ENCODE peak calls at places on chromosome 14, in ten cellular contexts. J is DND-41, Q is activated B cell treated with CpG ODN at 0.5 μM for 24 hours, E is endothelial cell, N is fibroblast of the aortic adventitia, K is body of pancreas, U is progenitor cell of endocrine pancreas, L is Panc1, R is bronchial epithelial cell, B is RWPE1. G is an unnamed sample.

GRCh38 chr14:24887623-24888304 is 162.2 kb downstream of the STXBP6 start:
- DNase-seq in Q (no peak), B (no peak), J (no peak), K (no peak), L (no peak), R (no peak), U (no peak), E (no peak), N (no peak), G (no peak)

GRCh38 chr14:104358528-104359300 is 220.3 kb downstream of the KIF26A start:
- DNase-seq in R (no peak), J (no peak), B (no peak), N (no peak), L (no peak), Q (no peak), K (no peak), U (no peak), E (no peak), G (no peak)

GRCh38 chr14:34113051-34113511 is 162.2 kb upstream of the EGLN3 start:
- DNase-seq in K (no peak), E (no peak), L (no peak), U (no peak), B (peak), N (peak), J (no peak), Q (no peak), R (peak), G (peak)

GRCh38 chr14:33842299-33842698 is 108.6 kb downstream of the EGLN3 start:
- DNase-seq in L (no peak), U (no peak), R (peak), E (no peak), N (no peak), J (no peak), K (no peak), Q (no peak), B (peak), G (peak)

GRCh38 chr14:68621400-68622365 is 171.2 kb downstream of the ZFP36L1 start:
- DNase-seq in N (peak), K (no peak), E (no peak), J (no peak), Q (no peak), U (no peak), L (no peak), R (no peak), B (no peak), G (no peak)

GRCh38 chr14:35400707-35401421 is 3.7 kb downstream of the NFKBIA start:
- DNase-seq in Q (no peak), R (peak), E (no peak), N (peak), U (no peak), K (no peak), B (no peak), L (no peak), J (no peak), G (peak)

GRCh38 chr14:64233791-64234190 is 60.4 kb downstream of the ESR2 start:
- DNase-seq in R (no peak), K (no peak), L (no peak), E (no peak), J (no peak), N (no peak), Q (no peak), U (no peak), B (no peak), G (no peak)

GRCh38 chr14:54652188-54652889 is 85.4 kb downstream of the SAMD4A start:
- DNase-seq in J (no peak), K (peak), R (peak), L (peak), E (peak), B (peak), N (peak), Q (no peak), U (no peak), G (peak)

GRCh38 chr14:35347323-35348043 is 55.3 kb downstream of the PSMA6 start:
- DNase-seq in B (no peak), Q (no peak), E (no peak), K (no peak), L (no peak), U (no peak), J (peak), N (no peak), R (no peak), G (no peak)

GRCh38 chr14:70289138-70289537 is 70.3 kb downstream of the COX16 start:
- DNase-seq in J (no peak), N (no peak), U (no peak), L (no peak), R (no peak), K (no peak), B (no peak), E (no peak), Q (no peak), G (no peak)

GRCh38 chr14:79515158-79515557 is 696.1 kb downstream of the DIO2 start:
- DNase-seq in N (no peak), J (no peak), K (no peak), U (no peak), B (no peak), R (no peak), Q (no peak), E (no peak), L (no peak), G (peak)

GRCh38 chr14:20682435-20683124 is 1.8 kb upstream of the RNASE4 start:
- DNase-seq in N (peak), K (peak), R (peak), U (peak), Q (peak), J (peak), E (peak), L (peak), B (peak), G (peak)

GRCh38 chr14:72745991-72746980 is 147.6 kb downstream of the DPF3 start:
- DNase-seq in Q (no peak), E (no peak), L (no peak), K (no peak), U (no peak), J (no peak), R (peak), B (peak), N (peak), G (peak)

GRCh38 chr14:43012817-43013216 is 1406.1 kb downstream of the LRFN5 start:
- DNase-seq in U (no peak), K (no peak), Q (no peak), J (no peak), L (no peak), N (no peak), R (no peak), E (no peak), B (no peak), G (no peak)

GRCh38 chr14:99595034-99595433 is 9.0 kb downstream of the CCDC85C start:
- DNase-seq in B (no peak), K (no peak), L (no peak), Q (no peak), U (no peak), J (peak), E (no peak), R (no peak), N (no peak), G (no peak)

GRCh38 chr14:50937800-50938199 is 6.5 kb downstream of the PYGL start:
- DNase-seq in B (no peak), J (no peak), L (no peak), K (no peak), E (no peak), U (no peak), R (no peak), Q (no peak), N (no peak), G (no peak)

GRCh38 chr14:68562911-68563255 is 230.0 kb downstream of the ZFP36L1 start:
- DNase-seq in B (no peak), K (no peak), J (no peak), L (no peak), R (no peak), E (no peak), Q (no peak), U (no peak), N (no peak), G (no peak)

GRCh38 chr14:32702571-32702970 is 236.1 kb upstream of the NPAS3 start:
- DNase-seq in R (peak), Q (peak), B (no peak), L (no peak), K (no peak), J (no peak), U (no peak), N (peak), E (peak), G (no peak)

GRCh38 chr14:56145181-56145580 is 27.0 kb downstream of the PELI2 start:
- DNase-seq in K (peak), R (no peak), L (no peak), E (no peak), B (no peak), U (no peak), J (no peak), N (no peak), Q (no peak), G (no peak)

GRCh38 chr14:75450381-75451276 is 22.8 kb downstream of the JDP2 start:
- DNase-seq in Q (no peak), L (no peak), K (peak), J (no peak), R (peak), U (no peak), E (no peak), N (peak), B (peak), G (peak)

GRCh38 chr14:55333785-55334485 is 62.7 kb downstream of the FBXO34 start:
- DNase-seq in Q (no peak), N (no peak), R (peak), J (no peak), L (no peak), E (no peak), U (no peak), K (no peak), B (no peak), G (no peak)

GRCh38 chr14:88975926-88976325 is 151.5 kb downstream of the TTC8 start:
- DNase-seq in L (no peak), U (no peak), Q (no peak), E (no peak), J (no peak), N (no peak), K (no peak), R (no peak), B (no peak), G (no peak)

GRCh38 chr14:38302966-38303365 is 47.1 kb upstream of the CLEC14A start:
- DNase-seq in L (no peak), K (no peak), E (no peak), J (no peak), U (no peak), Q (no peak), B (no peak), N (no peak), R (no peak), G (no peak)

GRCh38 chr14:59406454-59407245 is 58.5 kb downstream of the GPR135 start:
- DNase-seq in U (no peak), K (no peak), Q (no peak), E (no peak), N (peak), R (peak), B (peak), J (no peak), L (no peak), G (no peak)

GRCh38 chr14:105309371-105309770 is 5.2 kb upstream of the PACS2 start:
- DNase-seq in N (no peak), E (no peak), K (peak), R (peak), B (no peak), J (no peak), U (no peak), Q (no peak), L (no peak), G (no peak)

GRCh38 chr14:96409701-96410100 is 17.8 kb downstream of the AK7 start:
- DNase-seq in E (no peak), Q (no peak), J (no peak), U (no peak), R (no peak), L (no peak), B (peak), N (peak), K (no peak), G (peak)

GRCh38 chr14:103724116-103724515 is 8.5 kb downstream of the ZFYVE21 start:
- DNase-seq in J (no peak), L (no peak), Q (no peak), R (no peak), K (peak), B (no peak), N (peak), E (no peak), U (no peak), G (no peak)

GRCh38 chr14:78848234-78848820 is 678.2 kb downstream of the NRXN3 start:
- DNase-seq in Q (no peak), R (peak), K (peak), E (peak), L (peak), N (peak), B (peak), U (peak), J (peak), G (peak)

GRCh38 chr14:106490442-106490841 is 964.1 kb downstream of the TMEM121 start:
- DNase-seq in L (no peak), B (no peak), R (no peak), J (no peak), N (no peak), K (no peak), Q (no peak), E (no peak), U (no peak), G (no peak)

GRCh38 chr14:61753631-61754030 is 8.6 kb upstream of the SNAPC1 start:
- DNase-seq in L (no peak), R (no peak), Q (no peak), E (no peak), K (no peak), J (no peak), U (no peak), B (no peak), N (no peak), G (no peak)

GRCh38 chr14:78764645-78765044 is 594.5 kb downstream of the NRXN3 start:
- DNase-seq in J (no peak), N (no peak), R (no peak), Q (no peak), K (no peak), L (no peak), B (no peak), E (no peak), U (no peak), G (no peak)

GRCh38 chr14:44657688-44658388 is 150.8 kb upstream of the FSCB start:
- DNase-seq in N (peak), E (peak), Q (no peak), B (no peak), J (no peak), K (no peak), L (no peak), U (no peak), R (peak), G (peak)

GRCh38 chr14:95200404-95200803 is 43.1 kb upstream of the DICER1 start:
- DNase-seq in E (no peak), R (no peak), J (no peak), Q (no peak), L (no peak), N (no peak), K (no peak), U (no peak), B (no peak), G (no peak)

GRCh38 chr14:95597784-95598204 is 62.9 kb downstream of the GLRX5 start:
- DNase-seq in N (peak), K (no peak), B (no peak), L (no peak), U (peak), E (peak), Q (no peak), J (no peak), R (peak), G (no peak)

GRCh38 chr14:23008836-23009235 is 1.1 kb downstream of the C14orf93 start:
- DNase-seq in K (no peak), L (no peak), N (peak), Q (no peak), R (no peak), E (no peak), B (no peak), J (no peak), U (no peak), G (no peak)

GRCh38 chr14:68779761-68780323 is 13.0 kb downstream of the ZFP36L1 start:
- DNase-seq in N (peak), U (no peak), L (no peak), K (peak), B (no peak), J (peak), Q (no peak), R (no peak), E (no peak), G (peak)

GRCh38 chr14:104975481-104976197 is 2.5 kb downstream of the AHNAK2 start:
- DNase-seq in L (no peak), R (no peak), J (peak), K (no peak), N (no peak), B (no peak), Q (no peak), U (no peak), E (peak), G (no peak)

GRCh38 chr14:99129998-99130397 is 142.0 kb downstream of the BCL11B start:
- DNase-seq in N (no peak), B (no peak), R (no peak), K (no peak), L (no peak), Q (no peak), J (no peak), E (no peak), U (no peak), G (no peak)

GRCh38 chr14:83164591-83164990 is 1630.9 kb upstream of the SEL1L start:
- DNase-seq in N (no peak), L (no peak), Q (no peak), R (no peak), K (no peak), J (no peak), E (no peak), B (no peak), U (no peak), G (no peak)

DNA sequence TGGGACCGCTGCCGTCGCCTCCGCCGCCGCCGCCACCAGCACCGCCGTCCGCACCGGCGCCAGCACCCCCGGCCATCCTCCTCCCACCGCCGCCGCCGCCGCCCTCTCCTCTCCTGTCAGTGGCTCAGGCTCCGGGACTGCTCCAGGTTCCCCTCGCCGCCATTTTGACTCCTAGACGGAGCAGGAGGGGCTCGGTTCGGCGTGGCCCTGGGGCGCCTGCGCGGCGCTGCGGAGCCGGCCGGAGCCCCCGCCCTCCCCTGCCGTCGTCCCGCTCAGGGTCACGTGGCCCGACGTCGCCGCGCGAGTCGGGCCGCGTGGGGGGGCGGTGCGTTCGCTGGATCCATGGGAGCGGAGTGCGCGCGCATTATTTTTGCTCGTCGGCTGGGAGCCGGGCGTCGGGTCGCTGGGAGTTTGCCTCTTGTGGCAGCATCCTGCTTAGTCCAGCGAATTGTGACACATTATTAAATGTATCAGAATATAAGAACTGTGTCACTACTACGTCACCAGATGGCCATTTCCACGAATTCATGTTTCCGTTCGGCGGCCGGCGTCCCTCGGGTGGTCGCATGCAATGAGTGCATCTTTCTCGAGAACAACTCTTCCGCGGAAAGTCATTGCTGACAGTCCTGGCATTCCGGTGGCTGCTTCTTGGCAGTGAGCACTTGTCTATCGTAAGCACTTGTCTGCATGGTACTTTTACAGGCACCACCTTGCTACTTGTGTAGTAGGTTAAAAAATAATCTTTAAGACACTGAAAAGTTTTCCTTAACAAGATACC is at the start of gene BTBD7:
- DNase-seq in E (peak), R (peak), L (peak), U (peak), Q (peak), N (peak), K (peak), J (peak), B (peak), G (peak)
- TF ChIP-seq CTCF in E (no peak), R (peak), L (no peak), U (peak), Q (no peak), N (peak), K (peak), J (peak), B (peak), G (no peak)

DNA sequence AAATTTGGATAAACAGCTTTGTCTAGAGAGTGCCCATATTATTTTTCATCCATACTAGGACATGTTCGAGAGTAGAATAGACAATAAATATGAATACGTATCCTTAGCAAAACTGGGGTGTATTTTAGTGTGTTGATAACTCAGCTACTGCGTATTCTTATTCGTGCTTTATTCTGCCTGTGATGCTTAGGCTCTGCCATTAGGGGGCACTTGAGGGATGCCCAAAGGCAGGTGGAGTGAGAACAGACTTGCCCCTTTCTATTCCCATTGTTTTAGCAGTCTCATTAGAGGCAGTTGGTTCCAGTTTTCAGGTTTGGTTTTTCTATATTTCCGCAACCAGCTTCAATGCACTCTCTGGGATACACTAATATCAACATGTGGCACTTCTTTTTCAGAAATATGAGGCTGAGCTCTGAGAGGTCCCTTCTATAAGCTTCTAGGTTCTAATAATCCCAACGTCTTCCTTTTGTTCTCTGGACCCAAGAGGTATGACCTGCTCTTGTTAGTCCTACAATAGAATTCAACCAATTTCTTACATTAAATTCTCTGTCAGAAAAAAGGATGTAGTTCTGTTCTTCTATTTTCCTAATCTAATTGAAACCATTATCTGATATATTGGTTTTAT is 985.7 kb upstream of the FBXO33 start:
- DNase-seq in U (peak), J (peak), R (no peak), B (peak), K (peak), Q (no peak), N (no peak), L (no peak), E (peak), G (peak)
- TF ChIP-seq CTCF in U (peak), J (peak), R (peak), B (peak), K (peak), Q (no peak), N (no peak), L (peak), E (peak), G (peak)

GRCh38 chr14:102316746-102317563 is 2.6 kb upstream of the ZNF839 start:
- DNase-seq in E (peak), J (peak), U (peak), R (peak), Q (peak), K (peak), L (peak), B (peak), N (peak), G (peak)

GRCh38 chr14:102318781-102319276 is 717 bp upstream of the ZNF839 start:
- DNase-seq in R (no peak), L (no peak), Q (no peak), B (no peak), J (no peak), U (no peak), E (no peak), K (no peak), N (no peak), G (no peak)

GRCh38 chr14:102316048-102316745 is 3.3 kb upstream of the ZNF839 start:
- DNase-seq in E (peak), K (peak), L (no peak), J (no peak), Q (no peak), N (peak), R (peak), U (no peak), B (no peak), G (peak)

GRCh38 chr14:102319351-102320032 is at the start of gene ZNF839:
- DNase-seq in N (peak), J (peak), U (peak), K (peak), R (peak), E (peak), Q (peak), B (peak), L (no peak), G (peak)

GRCh38 chr14:102317564-102318248 is 1.8 kb upstream of the ZNF839 start:
- DNase-seq in K (no peak), E (no peak), J (no peak), U (no peak), B (no peak), R (peak), N (no peak), L (no peak), Q (no peak), G (peak)
- TF ChIP-seq CTCF in K (no peak), E (no peak), J (peak), U (no peak), B (no peak), R (no peak), N (no peak), L (peak), Q (no peak), G (no peak)

DNA sequence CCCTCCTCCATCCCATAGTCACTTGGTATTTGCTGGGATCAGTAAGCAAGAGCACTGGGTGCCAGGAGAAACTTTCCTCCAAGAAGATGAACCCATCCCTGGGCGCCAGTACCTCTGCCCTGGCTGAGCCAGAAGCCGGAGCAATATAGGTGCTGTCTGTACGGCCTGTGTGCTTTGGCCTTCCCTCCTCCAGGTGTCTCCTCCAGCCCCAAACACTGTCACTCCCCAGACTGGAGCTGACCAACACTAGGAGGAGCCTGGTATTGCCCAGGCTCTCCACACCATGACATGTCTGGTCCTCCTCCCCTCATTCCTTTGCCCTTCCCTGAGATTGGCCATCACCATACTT is 4.9 kb downstream of the GSTZ1 start:
- DNase-seq in U (no peak), R (no peak), K (no peak), J (no peak), Q (no peak), N (no peak), L (no peak), E (no peak), B (no peak), G (no peak)
- TF ChIP-seq CTCF in U (no peak), R (no peak), K (no peak), J (no peak), Q (no peak), N (no peak), L (no peak), E (no peak), B (no peak), G (no peak)

G was measured in MCF 10A.